ENCODE peak calls at places on chromosomes 13 and 19, in five cellular contexts. One of them, this sample, is unnamed.

GRCh38 chr19:52369463-52370340 is at the start of gene ZNF880:
- DNase-seq in GM12865: peak; percentile 22
- DNase-seq in suprapubic skin: peak; percentile 95
- DNase-seq in brain microvascular endothelial cell: peak; percentile 87
- DNase-seq in thyroid gland: peak; percentile 95
- DNase-seq in this sample: peak; percentile 83

GRCh38 chr13:52665325-52665724 is 12.7 kb downstream of the SUGT1 start:
- DNase-seq in GM12865: peak; percentile 22
- DNase-seq in suprapubic skin: no peak
- DNase-seq in brain microvascular endothelial cell: no peak
- DNase-seq in thyroid gland: no peak
- DNase-seq in this sample: peak; percentile 5

GRCh38 chr13:107867701-107868661 is 347.4 kb downstream of the LIG4 start:
- DNase-seq in GM12865: no peak
- DNase-seq in suprapubic skin: no peak
- DNase-seq in brain microvascular endothelial cell: peak; percentile 36
- DNase-seq in thyroid gland: no peak
- DNase-seq in this sample: no peak

GRCh38 chr13:60000986-60001385 is 162.7 kb downstream of the DIAPH3 start:
- DNase-seq in GM12865: no peak
- DNase-seq in suprapubic skin: no peak
- DNase-seq in brain microvascular endothelial cell: no peak
- DNase-seq in thyroid gland: no peak
- DNase-seq in this sample: no peak

GRCh38 chr19:29769997-29770396 is 41.8 kb upstream of the CCNE1 start:
- DNase-seq in GM12865: no peak
- DNase-seq in suprapubic skin: no peak
- DNase-seq in brain microvascular endothelial cell: no peak
- DNase-seq in thyroid gland: no peak
- DNase-seq in this sample: no peak

GRCh38 chr13:77506874-77507273 is 28.6 kb upstream of the SCEL start:
- DNase-seq in GM12865: no peak
- DNase-seq in suprapubic skin: no peak
- DNase-seq in brain microvascular endothelial cell: no peak
- DNase-seq in thyroid gland: no peak
- DNase-seq in this sample: no peak

GRCh38 chr19:48686103-48686502 is 9.7 kb upstream of the FUT2 start:
- DNase-seq in GM12865: no peak
- DNase-seq in suprapubic skin: no peak
- DNase-seq in brain microvascular endothelial cell: no peak
- DNase-seq in thyroid gland: no peak
- DNase-seq in this sample: no peak

GRCh38 chr19:3961007-3961406 is 9.9 kb downstream of the DAPK3 start:
- DNase-seq in GM12865: no peak
- DNase-seq in suprapubic skin: no peak
- DNase-seq in brain microvascular endothelial cell: no peak
- DNase-seq in thyroid gland: no peak
- DNase-seq in this sample: no peak

GRCh38 chr19:33621811-33622504 is at the start of gene CHST8:
- DNase-seq in GM12865: no peak
- DNase-seq in suprapubic skin: no peak
- DNase-seq in brain microvascular endothelial cell: no peak
- DNase-seq in thyroid gland: peak; percentile 13
- DNase-seq in this sample: no peak

GRCh38 chr19:54418030-54418929 is 3.0 kb downstream of the TTYH1 start:
- DNase-seq in GM12865: peak; percentile 55
- DNase-seq in suprapubic skin: no peak
- DNase-seq in brain microvascular endothelial cell: peak; percentile 68
- DNase-seq in thyroid gland: no peak
- DNase-seq in this sample: no peak

GRCh38 chr13:94705081-94705751 is 7.1 kb downstream of the SOX21 start:
- DNase-seq in GM12865: no peak
- DNase-seq in suprapubic skin: no peak
- DNase-seq in brain microvascular endothelial cell: no peak
- DNase-seq in thyroid gland: no peak
- DNase-seq in this sample: no peak

GRCh38 chr13:24612726-24613125 is 67.5 kb upstream of the ATP12A start:
- DNase-seq in GM12865: no peak
- DNase-seq in suprapubic skin: no peak
- DNase-seq in brain microvascular endothelial cell: no peak
- DNase-seq in thyroid gland: no peak
- DNase-seq in this sample: no peak

GRCh38 chr19:1618157-1619093 is 13.2 kb upstream of the UQCR11 start:
- DNase-seq in GM12865: peak; percentile 71
- DNase-seq in suprapubic skin: no peak
- DNase-seq in brain microvascular endothelial cell: no peak
- DNase-seq in thyroid gland: peak; percentile 40
- DNase-seq in this sample: no peak

GRCh38 chr13:113029487-113030258 is 60.7 kb downstream of the MCF2L start:
- DNase-seq in GM12865: peak; percentile 8
- DNase-seq in suprapubic skin: no peak
- DNase-seq in brain microvascular endothelial cell: no peak
- DNase-seq in thyroid gland: peak; percentile 32
- DNase-seq in this sample: no peak

GRCh38 chr19:22422220-22422619 is at the start of gene ZNF98:
- DNase-seq in GM12865: no peak
- DNase-seq in suprapubic skin: no peak
- DNase-seq in brain microvascular endothelial cell: no peak
- DNase-seq in thyroid gland: peak; percentile 91
- DNase-seq in this sample: no peak

GRCh38 chr13:108227651-108228272 is 9.6 kb downstream of the ABHD13 start:
- DNase-seq in GM12865: peak; percentile 48
- DNase-seq in suprapubic skin: no peak
- DNase-seq in brain microvascular endothelial cell: peak; percentile 35
- DNase-seq in thyroid gland: no peak
- DNase-seq in this sample: peak; percentile 32

GRCh38 chr19:16741084-16741483 is 21.4 kb downstream of the NWD1 start:
- DNase-seq in GM12865: no peak
- DNase-seq in suprapubic skin: no peak
- DNase-seq in brain microvascular endothelial cell: no peak
- DNase-seq in thyroid gland: no peak
- DNase-seq in this sample: no peak

GRCh38 chr13:33536639-33537425 is 251.3 kb upstream of the STARD13 start:
- DNase-seq in GM12865: no peak
- DNase-seq in suprapubic skin: no peak
- DNase-seq in brain microvascular endothelial cell: peak; percentile 68
- DNase-seq in thyroid gland: no peak
- DNase-seq in this sample: peak; percentile 53

GRCh38 chr19:45632468-45633196 is 6.6 kb downstream of the EML2 start:
- DNase-seq in GM12865: peak; percentile 71
- DNase-seq in suprapubic skin: peak; percentile 84
- DNase-seq in brain microvascular endothelial cell: peak; percentile 70
- DNase-seq in thyroid gland: peak; percentile 63
- DNase-seq in this sample: peak; percentile 67

GRCh38 chr13:107144432-107144831 is 576.5 kb upstream of the ARGLU1 start:
- DNase-seq in GM12865: no peak
- DNase-seq in suprapubic skin: no peak
- DNase-seq in brain microvascular endothelial cell: no peak
- DNase-seq in thyroid gland: no peak
- DNase-seq in this sample: peak; percentile 11

GRCh38 chr19:14786421-14786851 is 8.1 kb upstream of the ADGRE2 start:
- DNase-seq in GM12865: peak; percentile 38
- DNase-seq in suprapubic skin: no peak
- DNase-seq in brain microvascular endothelial cell: no peak
- DNase-seq in thyroid gland: no peak
- DNase-seq in this sample: no peak

GRCh38 chr19:8046569-8047165 is 5.9 kb upstream of the CCL25 start:
- DNase-seq in GM12865: peak; percentile 80
- DNase-seq in suprapubic skin: no peak
- DNase-seq in brain microvascular endothelial cell: no peak
- DNase-seq in thyroid gland: no peak
- DNase-seq in this sample: no peak

GRCh38 chr13:30158774-30159445 is 148.4 kb downstream of the KATNAL1 start:
- DNase-seq in GM12865: peak; percentile 40
- DNase-seq in suprapubic skin: no peak
- DNase-seq in brain microvascular endothelial cell: peak; percentile 65
- DNase-seq in thyroid gland: no peak
- DNase-seq in this sample: peak; percentile 92

GRCh38 chr13:27481766-27482165 is 31.4 kb upstream of the MTIF3 start:
- DNase-seq in GM12865: peak; percentile 28
- DNase-seq in suprapubic skin: no peak
- DNase-seq in brain microvascular endothelial cell: peak; percentile 39
- DNase-seq in thyroid gland: peak; percentile 49
- DNase-seq in this sample: no peak
- TF ChIP-seq CTCF in GM12865: peak; percentile 47
- TF ChIP-seq CTCF in suprapubic skin: peak; percentile 45
- TF ChIP-seq CTCF in brain microvascular endothelial cell: peak; percentile 83
- TF ChIP-seq CTCF in thyroid gland: peak; percentile 42
- TF ChIP-seq CTCF in this sample: peak; percentile 55

DNA sequence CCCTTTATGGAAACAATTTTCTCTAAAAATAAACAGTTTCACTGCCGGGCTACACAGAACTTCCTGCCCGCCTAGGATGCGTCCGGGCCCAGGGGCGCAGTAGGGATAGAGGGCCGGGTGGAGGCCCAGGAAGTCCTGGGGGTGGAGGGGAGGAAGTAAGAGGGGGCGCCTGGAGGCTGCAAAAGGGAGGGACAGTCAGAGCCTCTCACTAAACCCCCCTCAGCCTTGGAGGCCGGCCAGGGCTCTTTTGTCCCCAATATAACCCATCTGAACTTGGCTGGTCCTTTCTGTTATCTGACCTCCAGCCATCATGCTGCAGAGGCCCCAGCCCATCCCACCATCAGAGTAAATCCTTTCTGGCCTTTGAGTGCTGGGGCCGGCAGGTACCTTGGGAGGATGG is 2.2 kb downstream of the KANK2 start:
- DNase-seq in GM12865: peak; percentile 49
- DNase-seq in suprapubic skin: no peak
- DNase-seq in brain microvascular endothelial cell: no peak
- DNase-seq in thyroid gland: no peak
- DNase-seq in this sample: no peak
- H3K4me3 ChIP-seq in GM12865: peak overlapping the region; percentile 28
- H3K4me3 ChIP-seq in suprapubic skin: peak overlapping the region; percentile 79
- H3K4me3 ChIP-seq in brain microvascular endothelial cell: peak overlapping the region; percentile 30
- H3K4me3 ChIP-seq in thyroid gland: peak overlapping the region; percentile 2
- H3K4me3 ChIP-seq in this sample: peak overlapping the region; percentile 26

DNA sequence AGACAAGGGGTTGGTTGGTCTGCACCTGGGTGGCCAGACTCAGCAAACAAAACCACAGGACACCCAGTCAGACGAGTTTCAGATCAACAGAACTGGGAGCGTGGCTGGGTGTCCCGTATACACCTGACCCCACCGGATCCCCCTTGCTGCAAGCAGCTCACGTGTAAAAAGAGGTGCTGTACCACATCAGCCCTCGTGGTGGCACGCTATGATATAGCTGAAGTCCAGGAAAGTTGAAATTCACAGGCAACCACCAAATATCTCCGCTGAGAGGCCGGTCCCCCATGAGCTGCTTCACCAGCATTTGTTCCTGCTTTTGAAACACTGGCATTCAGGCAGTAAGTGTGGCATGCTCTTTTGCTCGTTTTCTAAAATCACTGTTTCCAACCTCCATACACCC is 92.3 kb downstream of the TUBA3C start:
- DNase-seq in GM12865: peak; percentile 6
- DNase-seq in suprapubic skin: no peak
- DNase-seq in brain microvascular endothelial cell: no peak
- DNase-seq in thyroid gland: no peak
- DNase-seq in this sample: no peak
- TF ChIP-seq CTCF in GM12865: no peak
- TF ChIP-seq CTCF in suprapubic skin: no peak
- TF ChIP-seq CTCF in brain microvascular endothelial cell: no peak
- TF ChIP-seq CTCF in thyroid gland: no peak
- TF ChIP-seq CTCF in this sample: no peak

GRCh38 chr19:57651654-57651996 is 17.1 kb upstream of the ZSCAN4 start:
- DNase-seq in GM12865: no peak
- DNase-seq in suprapubic skin: no peak
- DNase-seq in brain microvascular endothelial cell: no peak
- DNase-seq in thyroid gland: no peak
- DNase-seq in this sample: no peak
- H3K4me3 ChIP-seq in GM12865: no peak overlapping the region
- H3K4me3 ChIP-seq in suprapubic skin: no peak overlapping the region
- H3K4me3 ChIP-seq in brain microvascular endothelial cell: no peak overlapping the region
- H3K4me3 ChIP-seq in thyroid gland: no peak overlapping the region
- H3K4me3 ChIP-seq in this sample: no peak overlapping the region

GRCh38 chr13:114115191-114115671 is 17.2 kb downstream of the RASA3 start:
- DNase-seq in GM12865: no peak
- DNase-seq in suprapubic skin: peak; percentile 72
- DNase-seq in brain microvascular endothelial cell: peak; percentile 89
- DNase-seq in thyroid gland: no peak
- DNase-seq in this sample: no peak
- TF ChIP-seq CTCF in GM12865: no peak
- TF ChIP-seq CTCF in suprapubic skin: no peak
- TF ChIP-seq CTCF in brain microvascular endothelial cell: peak; percentile 55
- TF ChIP-seq CTCF in thyroid gland: no peak
- TF ChIP-seq CTCF in this sample: no peak

GRCh38 chr19:50718255-50719118 is 1.1 kb downstream of the SHANK1 start:
- DNase-seq in GM12865: no peak
- DNase-seq in suprapubic skin: no peak
- DNase-seq in brain microvascular endothelial cell: no peak
- DNase-seq in thyroid gland: peak; percentile 11
- DNase-seq in this sample: no peak

GRCh38 chr19:50720921-50721291 is 1.3 kb upstream of the SHANK1 start:
- DNase-seq in GM12865: no peak
- DNase-seq in suprapubic skin: no peak
- DNase-seq in brain microvascular endothelial cell: no peak
- DNase-seq in thyroid gland: no peak
- DNase-seq in this sample: no peak

GRCh38 chr19:50720181-50720920 is 749 bp upstream of the SHANK1 start:
- DNase-seq in GM12865: no peak
- DNase-seq in suprapubic skin: no peak
- DNase-seq in brain microvascular endothelial cell: no peak
- DNase-seq in thyroid gland: no peak
- DNase-seq in this sample: no peak

GRCh38 chr19:50719119-50719435 is 525 bp downstream of the SHANK1 start:
- DNase-seq in GM12865: no peak
- DNase-seq in suprapubic skin: no peak
- DNase-seq in brain microvascular endothelial cell: no peak
- DNase-seq in thyroid gland: no peak
- DNase-seq in this sample: no peak

GRCh38 chr19:50719566-50719965 is at the start of gene SHANK1:
- DNase-seq in GM12865: no peak
- DNase-seq in suprapubic skin: no peak
- DNase-seq in brain microvascular endothelial cell: no peak
- DNase-seq in thyroid gland: no peak
- DNase-seq in this sample: no peak
- H3K4me3 ChIP-seq in GM12865: no peak within 1 kb of the TSS
- H3K4me3 ChIP-seq in suprapubic skin: peak within 1 kb of the TSS; percentile 51
- H3K4me3 ChIP-seq in brain microvascular endothelial cell: peak within 1 kb of the TSS; percentile 30
- H3K4me3 ChIP-seq in thyroid gland: peak within 1 kb of the TSS; percentile 14
- H3K4me3 ChIP-seq in this sample: peak within 1 kb of the TSS; percentile 7